ENCODE peak calls at places on chromosomes 3 and 15, in four cellular contexts. U is aorta, S is NCI-H1105 treated with DMSO at 0.1 percent for 48 hours, Q is NCI-H226. K is an unnamed sample.

GRCh38 chr3:36688815-36689214 is 75.5 kb downstream of the DCLK3 start:
- DNase-seq in U (no peak), S (no peak), Q (no peak), K (no peak)

GRCh38 chr3:128112406-128112968 is 11.1 kb downstream of the RUVBL1 start:
- DNase-seq in U (peak; percentile 58), S (peak; percentile 5), Q (peak; percentile 54), K (peak; percentile 46)

GRCh38 chr15:29969587-29970401 is 113.0 kb upstream of the GOLGA8J start:
- DNase-seq in U (no peak), S (no peak), Q (no peak), K (no peak)

GRCh38 chr3:197434841-197435240 is 120.9 kb downstream of the BDH1 start:
- DNase-seq in U (no peak), S (no peak), Q (no peak), K (no peak)

GRCh38 chr15:45551691-45552090 is 29.1 kb upstream of the SLC30A4 start:
- DNase-seq in U (no peak), S (no peak), Q (no peak), K (no peak)

GRCh38 chr3:53056442-53056841 is 10.6 kb upstream of the SFMBT1 start:
- DNase-seq in U (no peak), S (no peak), Q (peak; percentile 5), K (no peak)

GRCh38 chr3:36786921-36787890 is 22.9 kb upstream of the DCLK3 start:
- DNase-seq in U (peak; percentile 70), S (no peak), Q (no peak), K (no peak)

GRCh38 chr3:120432105-120432860 is 18.5 kb downstream of the FSTL1 start:
- DNase-seq in U (no peak), S (no peak), Q (peak; percentile 40), K (no peak)

GRCh38 chr3:52392216-52392930 is 52.5 kb downstream of the SEMA3G start:
- DNase-seq in U (no peak), S (no peak), Q (no peak), K (no peak)

GRCh38 chr3:107068980-107069379 is 308.3 kb upstream of the CCDC54 start:
- DNase-seq in U (no peak), S (no peak), Q (peak; percentile 82), K (no peak)

GRCh38 chr3:154428369-154429206 is 1.4 kb downstream of the GPR149 start:
- DNase-seq in U (peak; percentile 26), S (peak; percentile 69), Q (no peak), K (peak; percentile 44)

GRCh38 chr3:138845071-138845685 is 10.4 kb upstream of the PIK3CB start:
- DNase-seq in U (no peak), S (no peak), Q (no peak), K (no peak)

GRCh38 chr3:52147804-52148203 is 6.4 kb downstream of the POC1A start:
- DNase-seq in U (peak; percentile 23), S (no peak), Q (no peak), K (no peak)

GRCh38 chr15:46710561-46710960 is 1006.7 kb upstream of the SEMA6D start:
- DNase-seq in U (no peak), S (no peak), Q (no peak), K (no peak)

GRCh38 chr3:100002599-100003350 is 111.5 kb downstream of the FILIP1L start:
- DNase-seq in U (no peak), S (no peak), Q (peak; percentile 98), K (peak; percentile 67)

GRCh38 chr3:54427951-54428871 is 305.9 kb downstream of the CACNA2D3 start:
- DNase-seq in U (peak; percentile 59), S (peak; percentile 83), Q (peak; percentile 7), K (peak; percentile 60)

GRCh38 chr3:164604687-164605086 is 473.6 kb downstream of the SI start:
- DNase-seq in U (no peak), S (no peak), Q (no peak), K (no peak)

GRCh38 chr3:48607519-48607918 is 1.9 kb downstream of the UQCRC1 start:
- DNase-seq in U (no peak), S (no peak), Q (no peak), K (no peak)

GRCh38 chr3:182325213-182325941 is 467.9 kb upstream of the ATP11B start:
- DNase-seq in U (no peak), S (no peak), Q (no peak), K (no peak)

GRCh38 chr3:189631409-189631808 is 220 bp downstream of the TP63 start:
- DNase-seq in U (no peak), S (no peak), Q (no peak), K (no peak)

GRCh38 chr3:60144071-60144470 is 1094.2 kb upstream of the CFAP20DC start:
- DNase-seq in U (no peak), S (no peak), Q (no peak), K (no peak)

GRCh38 chr15:66239514-66239913 is 14.0 kb downstream of the MEGF11 start:
- DNase-seq in U (no peak), S (no peak), Q (no peak), K (no peak)

GRCh38 chr15:72182673-72183072 is 14.9 kb downstream of the GRAMD2A start:
- DNase-seq in U (no peak), S (no peak), Q (no peak), K (no peak)

GRCh38 chr3:116165190-116165589 is 280.1 kb downstream of the LSAMP start:
- DNase-seq in U (no peak), S (no peak), Q (no peak), K (peak; percentile 71)

GRCh38 chr3:123314409-123315270 is 112.9 kb downstream of the SEC22A start:
- DNase-seq in U (peak; percentile 17), S (peak; percentile 28), Q (no peak), K (peak; percentile 92)

GRCh38 chr3:115784739-115785571 is 161.6 kb downstream of the GAP43 start:
- DNase-seq in U (no peak), S (no peak), Q (peak; percentile 68), K (no peak)

GRCh38 chr3:109643590-109643989 is 306.2 kb upstream of the DPPA4 start:
- DNase-seq in U (no peak), S (no peak), Q (no peak), K (no peak)

GRCh38 chr3:112807685-112808084 is 39.0 kb downstream of the CD200R1L start:
- DNase-seq in U (no peak), S (no peak), Q (no peak), K (peak; percentile 51)

GRCh38 chr3:22685598-22685997 is 517.5 kb upstream of the UBE2E2 start:
- DNase-seq in U (no peak), S (no peak), Q (peak; percentile 8), K (no peak)

GRCh38 chr3:10558726-10559125 is 53.3 kb upstream of the ATP2B2 start:
- DNase-seq in U (no peak), S (no peak), Q (no peak), K (no peak)

GRCh38 chr3:84820126-84820525 is 138.7 kb upstream of the CADM2 start:
- DNase-seq in U (no peak), S (no peak), Q (no peak), K (no peak)

GRCh38 chr3:118966700-118967099 is 67.9 kb downstream of the IGSF11 start:
- DNase-seq in U (no peak), S (no peak), Q (no peak), K (no peak)

GRCh38 chr15:69758810-69759410 is 306.3 kb downstream of the RPLP1 start:
- DNase-seq in U (peak; percentile 57), S (no peak), Q (peak; percentile 90), K (no peak)

GRCh38 chr3:12308517-12308916 is 19.6 kb downstream of the PPARG start:
- DNase-seq in U (no peak), S (no peak), Q (peak; percentile 92), K (no peak)

GRCh38 chr3:51675201-51675611 is 4.2 kb downstream of the TEX264 start:
- DNase-seq in U (peak; percentile 35), S (no peak), Q (peak; percentile 79), K (no peak)

GRCh38 chr3:27658741-27659140 is 63.4 kb downstream of the EOMES start:
- DNase-seq in U (no peak), S (no peak), Q (peak; percentile 15), K (no peak)

GRCh38 chr15:63109498-63110290 is 12.0 kb upstream of the LACTB start:
- DNase-seq in U (no peak), S (no peak), Q (peak; percentile 81), K (no peak)

GRCh38 chr3:174355505-174355904 is 503.6 kb upstream of the NAALADL2 start:
- DNase-seq in U (no peak), S (peak; percentile 31), Q (peak; percentile 35), K (peak; percentile 76)

GRCh38 chr3:62373215-62373614 is at the start of gene FEZF2:
- DNase-seq in U (no peak), S (peak; percentile 10), Q (no peak), K (no peak)